ENCODE peak calls at places on chromosomes 5 and 9, in seven cellular contexts. G, V, R, C, B, H and U are unnamed samples.

GRCh38 chr5:16726538-16726946 is 109.7 kb upstream of the RETREG1 start:
- DNase-seq in C (peak; percentile 22), R (no peak), H (peak; percentile 91), B (no peak), G (no peak), V (no peak), U (no peak)

GRCh38 chr9:35771079-35771441 is 17.0 kb upstream of the MSMP start:
- DNase-seq in H (no peak), C (no peak), G (no peak), V (no peak), R (no peak), B (no peak), U (no peak)

GRCh38 chr9:16866542-16866941 is 3.9 kb downstream of the BNC2 start:
- DNase-seq in B (no peak), H (peak; percentile 63), R (no peak), C (no peak), V (no peak), G (no peak), U (peak; percentile 67)

GRCh38 chr5:61817472-61818326 is 485.6 kb downstream of the ZSWIM6 start:
- DNase-seq in G (no peak), B (no peak), V (peak; percentile 44), C (peak; percentile 54), H (peak; percentile 40), R (peak; percentile 76), U (peak; percentile 43)

GRCh38 chr5:180142008-180142803 is 66.8 kb downstream of the RASGEF1C start:
- DNase-seq in H (no peak), R (no peak), V (no peak), G (peak; percentile 41), C (no peak), B (no peak), U (no peak)

GRCh38 chr9:97598461-97599288 is 34.5 kb downstream of the TSTD2 start:
- DNase-seq in V (peak; percentile 68), H (peak; percentile 70), G (peak; percentile 81), B (peak; percentile 68), C (peak; percentile 82), R (peak; percentile 87), U (peak; percentile 84)

GRCh38 chr9:19748278-19749126 is 40.3 kb downstream of the SLC24A2 start:
- DNase-seq in C (peak; percentile 11), V (no peak), B (no peak), R (no peak), H (peak; percentile 17), G (no peak), U (peak; percentile 7)

GRCh38 chr5:145324101-145324500 is 511.0 kb downstream of the PRELID2 start:
- DNase-seq in R (no peak), H (no peak), C (peak; percentile 9), G (no peak), B (no peak), V (no peak), U (no peak)

GRCh38 chr9:93060746-93061259 is 2.3 kb downstream of the SUSD3 start:
- DNase-seq in V (no peak), C (peak; percentile 17), R (no peak), G (no peak), H (peak; percentile 11), B (no peak), U (peak; percentile 82)

GRCh38 chr5:153896701-153897100 is 142.0 kb downstream of the FAM114A2 start:
- DNase-seq in B (no peak), H (peak; percentile 85), G (no peak), R (no peak), C (peak; percentile 72), V (no peak), U (peak; percentile 85)

GRCh38 chr9:136297016-136297691 is 6.7 kb downstream of the CCDC187 start:
- DNase-seq in B (no peak), V (peak; percentile 48), H (no peak), C (no peak), R (no peak), G (no peak), U (no peak)

GRCh38 chr5:465591-466403 is 22.8 kb downstream of the EXOC3 start:
- DNase-seq in B (no peak), H (no peak), V (no peak), G (peak; percentile 54), R (no peak), C (no peak), U (no peak)

GRCh38 chr5:10503997-10504761 is 59.7 kb upstream of the ANKRD33B start:
- DNase-seq in R (no peak), V (no peak), C (no peak), H (no peak), B (no peak), G (no peak), U (peak; percentile 18)

GRCh38 chr5:166373817-166374216 is 1917.6 kb upstream of the WWC1 start:
- DNase-seq in H (no peak), R (no peak), B (no peak), G (no peak), V (no peak), C (no peak), U (no peak)

GRCh38 chr9:15999422-16000339 is 446.8 kb downstream of the CCDC171 start:
- DNase-seq in V (no peak), C (peak; percentile 96), R (no peak), H (peak; percentile 98), G (no peak), B (no peak), U (peak; percentile 99)